ENCODE peak calls at places on chromosomes 3 and 15, in seven cellular contexts. One of them, this sample, is unnamed.
A peak's percentile ranks its signal among the peaks of the same experiment; 100 is the strongest.

GRCh38 chr15:22265961-22266360 is 185.6 kb downstream of the OR4M2 start:
- DNase-seq in SK-N-SH: no peak
- DNase-seq in HCT116: no peak
- DNase-seq in H1: no peak
- DNase-seq in K562: no peak
- DNase-seq in GM12878: no peak
- DNase-seq in HepG2: no peak
- DNase-seq in this sample: no peak

GRCh38 chr3:2810723-2811122 is 299.5 kb downstream of the IL5RA start:
- DNase-seq in SK-N-SH: no peak
- DNase-seq in HCT116: no peak
- DNase-seq in H1: no peak
- DNase-seq in K562: no peak
- DNase-seq in GM12878: no peak
- DNase-seq in HepG2: no peak
- DNase-seq in this sample: peak; percentile 49

GRCh38 chr15:88835646-88836045 is 32.4 kb downstream of the ACAN start:
- DNase-seq in SK-N-SH: no peak
- DNase-seq in HCT116: no peak
- DNase-seq in H1: no peak
- DNase-seq in K562: no peak
- DNase-seq in GM12878: no peak
- DNase-seq in HepG2: no peak
- DNase-seq in this sample: no peak

GRCh38 chr15:34808016-34808415 is 12.7 kb upstream of the ACTC1 start:
- DNase-seq in SK-N-SH: no peak
- DNase-seq in HCT116: no peak
- DNase-seq in H1: no peak
- DNase-seq in K562: peak; percentile 32
- DNase-seq in GM12878: no peak
- DNase-seq in HepG2: no peak
- DNase-seq in this sample: no peak

GRCh38 chr15:36527512-36528162 is 51.8 kb upstream of the CDIN1 start:
- DNase-seq in SK-N-SH: peak; percentile 41
- DNase-seq in HCT116: no peak
- DNase-seq in H1: no peak
- DNase-seq in K562: no peak
- DNase-seq in GM12878: no peak
- DNase-seq in HepG2: no peak
- DNase-seq in this sample: no peak

GRCh38 chr3:73029321-73029796 is 32.1 kb upstream of the EBLN2 start:
- DNase-seq in SK-N-SH: no peak
- DNase-seq in HCT116: no peak
- DNase-seq in H1: no peak
- DNase-seq in K562: no peak
- DNase-seq in GM12878: no peak
- DNase-seq in HepG2: peak; percentile 53
- DNase-seq in this sample: no peak

GRCh38 chr15:99324082-99324620 is 72.9 kb downstream of the LRRC28 start:
- DNase-seq in SK-N-SH: no peak
- DNase-seq in HCT116: peak; percentile 76
- DNase-seq in H1: no peak
- DNase-seq in K562: no peak
- DNase-seq in GM12878: peak; percentile 62
- DNase-seq in HepG2: no peak
- DNase-seq in this sample: no peak

GRCh38 chr15:57923311-57923710 is 142.2 kb downstream of the ALDH1A2 start:
- DNase-seq in SK-N-SH: no peak
- DNase-seq in HCT116: no peak
- DNase-seq in H1: no peak
- DNase-seq in K562: no peak
- DNase-seq in GM12878: no peak
- DNase-seq in HepG2: no peak
- DNase-seq in this sample: no peak

GRCh38 chr3:81898336-81898735 is 136.9 kb upstream of the GBE1 start:
- DNase-seq in SK-N-SH: no peak
- DNase-seq in HCT116: no peak
- DNase-seq in H1: no peak
- DNase-seq in K562: no peak
- DNase-seq in GM12878: no peak
- DNase-seq in HepG2: no peak
- DNase-seq in this sample: no peak

GRCh38 chr3:312170-312569 is 115.6 kb downstream of the CHL1 start:
- DNase-seq in SK-N-SH: no peak
- DNase-seq in HCT116: no peak
- DNase-seq in H1: no peak
- DNase-seq in K562: no peak
- DNase-seq in GM12878: no peak
- DNase-seq in HepG2: no peak
- DNase-seq in this sample: no peak

GRCh38 chr3:16516695-16517481 is 3.4 kb upstream of the RFTN1 start:
- DNase-seq in SK-N-SH: peak; percentile 58
- DNase-seq in HCT116: no peak
- DNase-seq in H1: no peak
- DNase-seq in K562: no peak
- DNase-seq in GM12878: no peak
- DNase-seq in HepG2: peak; percentile 33
- DNase-seq in this sample: peak; percentile 57

GRCh38 chr15:40756938-40757337 is 1.9 kb upstream of the RMDN3 start:
- DNase-seq in SK-N-SH: peak; percentile 89
- DNase-seq in HCT116: no peak
- DNase-seq in H1: no peak
- DNase-seq in K562: no peak
- DNase-seq in GM12878: no peak
- DNase-seq in HepG2: no peak
- DNase-seq in this sample: no peak

GRCh38 chr15:90340345-90340744 is 11.7 kb upstream of the ZNF774 start:
- DNase-seq in SK-N-SH: no peak
- DNase-seq in HCT116: peak; percentile 73
- DNase-seq in H1: peak; percentile 52
- DNase-seq in K562: peak; percentile 21
- DNase-seq in GM12878: no peak
- DNase-seq in HepG2: peak; percentile 36
- DNase-seq in this sample: no peak

GRCh38 chr15:22866066-22866465 is 27.6 kb downstream of the NIPA2 start:
- DNase-seq in SK-N-SH: no peak
- DNase-seq in HCT116: no peak
- DNase-seq in H1: no peak
- DNase-seq in K562: no peak
- DNase-seq in GM12878: no peak
- DNase-seq in HepG2: no peak
- DNase-seq in this sample: no peak

GRCh38 chr3:65907232-65908130 is 131.2 kb downstream of the MAGI1 start:
- DNase-seq in SK-N-SH: no peak
- DNase-seq in HCT116: no peak
- DNase-seq in H1: no peak
- DNase-seq in K562: no peak
- DNase-seq in GM12878: no peak
- DNase-seq in HepG2: no peak
- DNase-seq in this sample: no peak

GRCh38 chr15:91887921-91888373 is 34.4 kb downstream of the SLCO3A1 start:
- DNase-seq in SK-N-SH: no peak
- DNase-seq in HCT116: no peak
- DNase-seq in H1: peak; percentile 24
- DNase-seq in K562: no peak
- DNase-seq in GM12878: no peak
- DNase-seq in HepG2: no peak
- DNase-seq in this sample: no peak

GRCh38 chr3:191568206-191568605 is 107.2 kb downstream of the PYDC2 start:
- DNase-seq in SK-N-SH: no peak
- DNase-seq in HCT116: no peak
- DNase-seq in H1: no peak
- DNase-seq in K562: no peak
- DNase-seq in GM12878: no peak
- DNase-seq in HepG2: no peak
- DNase-seq in this sample: peak; percentile 25

GRCh38 chr15:29821416-29822099 is 710 bp downstream of the TJP1 start:
- DNase-seq in SK-N-SH: peak; percentile 80
- DNase-seq in HCT116: peak; percentile 70
- DNase-seq in H1: peak; percentile 79
- DNase-seq in K562: peak; percentile 77
- DNase-seq in GM12878: no peak
- DNase-seq in HepG2: peak; percentile 74
- DNase-seq in this sample: peak; percentile 39

GRCh38 chr3:152359385-152360248 is 90.9 kb downstream of the MBNL1 start:
- DNase-seq in SK-N-SH: no peak
- DNase-seq in HCT116: no peak
- DNase-seq in H1: no peak
- DNase-seq in K562: no peak
- DNase-seq in GM12878: no peak
- DNase-seq in HepG2: no peak
- DNase-seq in this sample: peak; percentile 26
- TF ChIP-seq JUND in SK-N-SH: no peak
- TF ChIP-seq JUND in HCT116: no peak
- TF ChIP-seq JUND in H1: no peak
- TF ChIP-seq JUND in K562: no peak
- TF ChIP-seq JUND in GM12878: no peak
- TF ChIP-seq JUND in HepG2: no peak
- TF ChIP-seq JUND in this sample: no peak

GRCh38 chr3:124837730-124838186 is 49.4 kb downstream of the ITGB5 start:
- DNase-seq in SK-N-SH: peak; percentile 82
- DNase-seq in HCT116: peak; percentile 50
- DNase-seq in H1: no peak
- DNase-seq in K562: peak; percentile 12
- DNase-seq in GM12878: no peak
- DNase-seq in HepG2: peak; percentile 90
- DNase-seq in this sample: no peak

GRCh38 chr3:124841517-124841916 is 45.6 kb downstream of the ITGB5 start:
- DNase-seq in SK-N-SH: no peak
- DNase-seq in HCT116: no peak
- DNase-seq in H1: no peak
- DNase-seq in K562: no peak
- DNase-seq in GM12878: no peak
- DNase-seq in HepG2: no peak
- DNase-seq in this sample: peak; percentile 65

GRCh38 chr3:124838963-124839362 is 48.2 kb downstream of the ITGB5 start:
- DNase-seq in SK-N-SH: no peak
- DNase-seq in HCT116: no peak
- DNase-seq in H1: no peak
- DNase-seq in K562: no peak
- DNase-seq in GM12878: no peak
- DNase-seq in HepG2: peak; percentile 64
- DNase-seq in this sample: no peak

GRCh38 chr3:124837065-124837464 is 50.1 kb downstream of the ITGB5 start:
- DNase-seq in SK-N-SH: no peak
- DNase-seq in HCT116: no peak
- DNase-seq in H1: no peak
- DNase-seq in K562: no peak
- DNase-seq in GM12878: no peak
- DNase-seq in HepG2: no peak
- DNase-seq in this sample: no peak

DNA sequence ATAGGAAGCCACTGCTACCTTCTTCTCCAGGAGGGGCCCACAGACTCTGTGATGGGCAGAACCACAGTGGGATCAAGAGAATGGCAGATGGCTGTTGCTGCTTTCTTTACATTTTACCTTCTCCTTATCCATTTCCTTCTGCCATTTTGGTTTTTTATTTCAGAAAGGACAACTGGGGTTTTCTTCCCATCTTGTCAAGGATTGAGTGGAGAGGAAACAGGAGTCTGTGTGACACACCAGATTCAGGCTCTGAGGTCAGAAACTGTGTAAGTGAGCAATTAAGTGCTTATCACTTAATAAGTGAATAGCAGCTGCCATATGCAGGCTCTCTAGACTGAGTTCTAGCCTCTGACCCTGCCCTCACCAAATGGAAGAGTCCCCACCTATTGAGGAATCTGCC is 47.3 kb downstream of the ITGB5 start:
- DNase-seq in SK-N-SH: peak; percentile 23
- DNase-seq in HCT116: no peak
- DNase-seq in H1: no peak
- DNase-seq in K562: no peak
- DNase-seq in GM12878: no peak
- DNase-seq in HepG2: no peak
- DNase-seq in this sample: no peak
- TF ChIP-seq JUND in SK-N-SH: no peak
- TF ChIP-seq JUND in HCT116: no peak
- TF ChIP-seq JUND in H1: no peak
- TF ChIP-seq JUND in K562: no peak
- TF ChIP-seq JUND in GM12878: no peak
- TF ChIP-seq JUND in HepG2: no peak
- TF ChIP-seq JUND in this sample: no peak

GRCh38 chr15:64213646-64214045 is 50.8 kb upstream of the PPIB start:
- DNase-seq in SK-N-SH: no peak
- DNase-seq in HCT116: no peak
- DNase-seq in H1: no peak
- DNase-seq in K562: no peak
- DNase-seq in GM12878: no peak
- DNase-seq in HepG2: no peak
- DNase-seq in this sample: no peak

GRCh38 chr15:64211696-64212095 is 48.9 kb upstream of the PPIB start:
- DNase-seq in SK-N-SH: no peak
- DNase-seq in HCT116: no peak
- DNase-seq in H1: no peak
- DNase-seq in K562: no peak
- DNase-seq in GM12878: no peak
- DNase-seq in HepG2: no peak
- DNase-seq in this sample: no peak

GRCh38 chr15:64205202-64205601 is 42.4 kb upstream of the PPIB start:
- DNase-seq in SK-N-SH: no peak
- DNase-seq in HCT116: no peak
- DNase-seq in H1: no peak
- DNase-seq in K562: peak; percentile 60
- DNase-seq in GM12878: no peak
- DNase-seq in HepG2: no peak
- DNase-seq in this sample: no peak

DNA sequence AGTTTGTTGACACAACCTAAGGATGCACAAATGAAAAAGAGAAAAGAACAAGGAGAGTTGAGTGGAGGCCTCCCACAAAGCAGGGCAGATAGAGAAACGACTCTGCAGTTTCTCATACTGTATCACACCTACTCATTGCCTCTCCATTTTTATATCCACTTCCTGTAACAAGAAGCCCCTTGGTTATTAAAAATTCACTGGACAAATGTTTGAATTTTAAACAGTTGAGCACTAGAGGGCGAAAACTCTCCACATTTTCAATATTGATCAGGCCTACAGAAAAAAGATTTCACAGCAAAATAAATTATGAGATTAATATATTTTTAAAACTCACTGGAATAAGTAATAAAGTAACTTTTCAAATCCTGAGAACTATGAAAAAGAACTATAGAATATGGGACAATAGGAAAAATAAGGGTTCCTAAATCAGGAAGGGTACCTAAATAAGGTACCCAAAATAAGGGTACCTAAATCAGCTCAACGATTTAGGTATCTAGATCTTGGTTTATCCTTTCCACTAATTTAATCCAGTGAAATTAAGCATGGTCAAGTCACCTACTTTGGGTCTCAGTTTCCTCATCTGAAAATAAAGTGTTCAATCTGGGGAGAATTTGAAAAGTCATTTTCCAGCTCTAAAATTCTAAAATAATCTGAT is 47.0 kb upstream of the PPIB start:
- DNase-seq in SK-N-SH: peak; percentile 41
- DNase-seq in HCT116: peak; percentile 33
- DNase-seq in H1: no peak
- DNase-seq in K562: no peak
- DNase-seq in GM12878: peak; percentile 9
- DNase-seq in HepG2: peak; percentile 32
- DNase-seq in this sample: no peak
- TF ChIP-seq JUND in SK-N-SH: no peak
- TF ChIP-seq JUND in HCT116: no peak
- TF ChIP-seq JUND in H1: no peak
- TF ChIP-seq JUND in K562: no peak
- TF ChIP-seq JUND in GM12878: no peak
- TF ChIP-seq JUND in HepG2: no peak
- TF ChIP-seq JUND in this sample: no peak

GRCh38 chr15:59532770-59533379 is 78.7 kb upstream of the GCNT3 start:
- DNase-seq in SK-N-SH: peak; percentile 50
- DNase-seq in HCT116: peak; percentile 45
- DNase-seq in H1: no peak
- DNase-seq in K562: peak; percentile 19
- DNase-seq in GM12878: no peak
- DNase-seq in HepG2: peak; percentile 41
- DNase-seq in this sample: peak; percentile 58
- TF ChIP-seq JUND in SK-N-SH: no peak
- TF ChIP-seq JUND in HCT116: no peak
- TF ChIP-seq JUND in H1: no peak
- TF ChIP-seq JUND in K562: no peak
- TF ChIP-seq JUND in GM12878: no peak
- TF ChIP-seq JUND in HepG2: no peak
- TF ChIP-seq JUND in this sample: no peak